ENCODE peak calls at places on chromosomes 11 and 22, in ten cellular contexts. P is mucosa of gallbladder; Q is T47D; C is AG20443; L is fibroblast of lung; Z is Right ventricle myocardium superior; K is LoVo; D is activated CD8-positive, alpha-beta memory T cell treated with anti-CD3 and anti-CD28 coated beads for 1 hour; B is NCI-H1694; J is progenitor cell of endocrine pancreas. U is an unnamed sample.

GRCh38 chr11:45921561-45922424 is 663 bp upstream of the LARGE2 start:
- DNase-seq in P (no peak), L (no peak), B (no peak), D (no peak), J (peak), Z (peak), K (no peak), C (no peak), Q (peak), U (no peak)

GRCh38 chr22:37330200-37331033 is 48.1 kb downstream of the CYTH4 start:
- DNase-seq in J (peak), Q (peak), C (peak), Z (no peak), L (peak), K (no peak), P (peak), D (no peak), B (no peak), U (peak)

GRCh38 chr11:65419773-65420481 is 2.7 kb upstream of the NEAT1 start:
- DNase-seq in C (peak), J (no peak), Z (peak), K (peak), P (peak), Q (peak), B (peak), D (no peak), L (peak), U (peak)

GRCh38 chr11:10233581-10233980 is 60.4 kb downstream of the SBF2 start:
- DNase-seq in B (no peak), L (peak), Q (no peak), Z (no peak), D (no peak), P (no peak), K (no peak), C (peak), J (no peak), U (peak)

GRCh38 chr11:9561279-9561982 is 12.0 kb upstream of the WEE1 start:
- DNase-seq in D (no peak), K (no peak), L (no peak), B (no peak), Q (no peak), P (no peak), J (no peak), Z (no peak), C (no peak), U (no peak)

GRCh38 chr11:94638278-94638901 is 71.2 kb downstream of the PIWIL4 start:
- DNase-seq in K (no peak), B (no peak), C (no peak), Z (no peak), L (no peak), Q (peak), P (no peak), J (no peak), D (no peak), U (no peak)

GRCh38 chr11:76215946-76216345 is 9.6 kb upstream of the WNT11 start:
- DNase-seq in Q (no peak), K (no peak), D (no peak), C (peak), Z (peak), P (no peak), L (no peak), J (no peak), B (no peak), U (no peak)

GRCh38 chr22:36510966-36511881 is 4.4 kb upstream of the FOXRED2 start:
- DNase-seq in Z (no peak), L (peak), Q (peak), B (peak), J (peak), K (peak), P (peak), C (peak), D (no peak), U (peak)

GRCh38 chr11:34194576-34195335 is 89.3 kb downstream of the NAT10 start:
- DNase-seq in B (no peak), K (no peak), P (no peak), C (peak), Q (no peak), Z (no peak), D (no peak), L (no peak), J (no peak), U (no peak)

GRCh38 chr11:65811764-65812475 is 21.8 kb upstream of the SNX32 start:
- DNase-seq in L (no peak), C (no peak), J (no peak), Z (no peak), K (no peak), Q (no peak), P (no peak), D (no peak), B (no peak), U (no peak)

GRCh38 chr22:29225422-29226090 is 19.9 kb downstream of the EMID1 start:
- DNase-seq in Z (peak), K (no peak), L (peak), D (no peak), J (no peak), B (no peak), Q (no peak), C (peak), P (peak), U (peak)

GRCh38 chr22:48740086-48740730 is 1087.5 kb downstream of the BRD1 start:
- DNase-seq in Q (no peak), L (no peak), P (no peak), B (no peak), D (no peak), C (no peak), K (no peak), Z (no peak), J (no peak), U (no peak)

GRCh38 chr11:65662247-65662801 is 392 bp downstream of the RELA start:
- DNase-seq in Z (no peak), Q (no peak), D (no peak), L (no peak), C (no peak), B (no peak), J (no peak), K (no peak), P (no peak), U (peak)

GRCh38 chr22:50141462-50141861 is 29.1 kb upstream of the PANX2 start:
- DNase-seq in K (no peak), P (no peak), C (no peak), Z (no peak), B (no peak), Q (no peak), J (no peak), L (no peak), D (no peak), U (no peak)

GRCh38 chr11:107856981-107857517 is 1.5 kb downstream of the SLC35F2 start:
- DNase-seq in P (no peak), K (no peak), D (no peak), Z (no peak), C (no peak), Q (peak), J (no peak), B (no peak), L (no peak), U (no peak)

GRCh38 chr22:49964493-49965290 is 4.1 kb downstream of the PIM3 start:
- DNase-seq in Z (peak), P (peak), C (no peak), L (no peak), Q (no peak), D (no peak), K (no peak), J (no peak), B (no peak), U (no peak)

GRCh38 chr11:67628710-67629385 is 889 bp downstream of the NUDT8 start:
- DNase-seq in B (no peak), J (no peak), Z (peak), P (no peak), D (no peak), Q (no peak), C (no peak), K (no peak), L (no peak), U (no peak)

GRCh38 chr11:86152006-86152862 is 83.3 kb upstream of the PICALM start:
- DNase-seq in Q (no peak), C (peak), D (no peak), P (no peak), L (no peak), Z (no peak), K (no peak), J (no peak), B (no peak), U (peak)

GRCh38 chr11:105609832-105610781 is at the start of gene GRIA4:
- DNase-seq in L (peak), Q (no peak), K (no peak), Z (peak), C (peak), J (peak), B (peak), D (no peak), P (no peak), U (peak)

GRCh38 chr22:43197271-43197941 is 10.5 kb upstream of the TTLL12 start:
- DNase-seq in B (no peak), J (no peak), Z (no peak), K (no peak), Q (peak), L (no peak), D (no peak), P (no peak), C (peak), U (no peak)

GRCh38 chr11:2091112-2091746 is 48.0 kb downstream of the IGF2 start:
- DNase-seq in Z (no peak), C (no peak), L (no peak), J (no peak), K (no peak), D (no peak), B (no peak), P (no peak), Q (no peak), U (no peak)

GRCh38 chr22:44648821-44649566 is 53.0 kb upstream of the PRR5 start:
- DNase-seq in B (peak), J (no peak), L (peak), Q (no peak), P (peak), D (no peak), K (no peak), C (peak), Z (peak), U (peak)

GRCh38 chr11:133238455-133238854 is 293.8 kb downstream of the OPCML start:
- DNase-seq in K (no peak), D (no peak), J (no peak), B (no peak), Q (no peak), L (no peak), C (no peak), Z (no peak), P (no peak), U (no peak)

GRCh38 chr11:132632641-132633124 is 899.6 kb downstream of the OPCML start:
- DNase-seq in D (no peak), Z (no peak), C (peak), P (no peak), J (no peak), L (peak), K (peak), Q (peak), B (peak), U (peak)

GRCh38 chr11:85945788-85946187 is 90.6 kb downstream of the CCDC83 start:
- DNase-seq in Z (no peak), B (no peak), J (no peak), L (no peak), Q (no peak), D (no peak), C (no peak), K (no peak), P (no peak), U (no peak)

GRCh38 chr11:8239056-8239455 is 24.6 kb downstream of the LMO1 start:
- DNase-seq in B (no peak), K (no peak), C (no peak), L (no peak), J (no peak), Q (no peak), Z (peak), P (no peak), D (no peak), U (no peak)

GRCh38 chr11:10493041-10493663 is 38.1 kb downstream of the AMPD3 start:
- DNase-seq in P (no peak), J (no peak), L (no peak), D (no peak), K (no peak), Z (no peak), Q (no peak), C (no peak), B (no peak), U (no peak)

GRCh38 chr11:133832096-133833081 is 12.9 kb downstream of the SPATA19 start:
- DNase-seq in C (no peak), Z (no peak), K (no peak), B (no peak), J (no peak), P (peak), Q (no peak), L (no peak), D (no peak), U (no peak)

GRCh38 chr11:8389034-8389996 is 125.6 kb upstream of the LMO1 start:
- DNase-seq in Z (no peak), K (no peak), P (peak), B (no peak), Q (no peak), D (no peak), C (no peak), L (peak), J (no peak), U (no peak)

GRCh38 chr22:17866127-17866526 is 91.9 kb upstream of the BID start:
- DNase-seq in L (no peak), C (no peak), K (no peak), J (no peak), P (no peak), Q (no peak), D (no peak), B (no peak), Z (no peak), U (no peak)

GRCh38 chr22:21657361-21658118 is 8.3 kb upstream of the PPIL2 start:
- DNase-seq in P (peak), D (peak), L (peak), J (peak), B (peak), Q (peak), C (peak), Z (peak), K (peak), U (peak)

U was measured in dermis blood vessel endothelial cell.